ENCODE peak calls at places on chromosome 22, in seven cellular contexts. B is HCT116, X is K562, R is H1, K is SK-N-SH, U is HepG2, L is GM12878. Q is an unnamed sample.

GRCh38 chr22:42190274-42190673 is 59.7 kb upstream of the CYP2D6 start:
- DNase-seq in R (no peak), X (no peak), U (peak; percentile 70), L (no peak), K (no peak), B (no peak), Q (no peak)

GRCh38 chr22:42791721-42792452 is 65.2 kb downstream of the ARFGAP3 start:
- DNase-seq in R (no peak), U (no peak), X (no peak), L (no peak), K (no peak), B (no peak), Q (no peak)

GRCh38 chr22:39522567-39523300 is 2.4 kb downstream of the ATF4 start:
- DNase-seq in X (no peak), U (no peak), R (no peak), B (no peak), L (no peak), K (peak; percentile 19), Q (no peak)

GRCh38 chr22:44304354-44304753 is 8.4 kb downstream of the SHISAL1 start:
- DNase-seq in B (no peak), U (no peak), X (no peak), R (no peak), L (no peak), K (no peak), Q (no peak)

GRCh38 chr22:29715240-29715639 is 4.6 kb upstream of the CABP7 start:
- DNase-seq in R (no peak), U (no peak), X (no peak), B (no peak), L (no peak), K (peak; percentile 62), Q (no peak)

GRCh38 chr22:42747701-42748513 is 27.2 kb upstream of the A4GALT start:
- DNase-seq in K (no peak), U (peak; percentile 74), R (no peak), X (no peak), L (no peak), B (no peak), Q (no peak)

GRCh38 chr22:39239561-39240423 is 5.0 kb downstream of the PDGFB start:
- DNase-seq in U (no peak), K (no peak), B (no peak), X (no peak), L (no peak), R (no peak), Q (no peak)

GRCh38 chr22:29704528-29705285 is 15.1 kb upstream of the CABP7 start:
- DNase-seq in K (peak; percentile 89), B (no peak), L (no peak), R (no peak), X (no peak), U (peak; percentile 83), Q (no peak)

GRCh38 chr22:28710889-28711285 is 30.7 kb downstream of the CHEK2 start:
- DNase-seq in U (no peak), L (no peak), B (no peak), X (no peak), K (peak; percentile 34), R (no peak), Q (no peak)

GRCh38 chr22:18133452-18133851 is 16.5 kb upstream of the USP18 start:
- DNase-seq in X (no peak), R (no peak), L (no peak), K (no peak), B (no peak), U (no peak), Q (peak; percentile 51)

GRCh38 chr22:38148252-38148651 is 33.4 kb downstream of the PLA2G6 start:
- DNase-seq in B (peak; percentile 39), L (no peak), K (no peak), X (no peak), R (no peak), U (no peak), Q (no peak)

GRCh38 chr22:39236321-39237275 is 8.2 kb downstream of the PDGFB start:
- DNase-seq in B (no peak), K (no peak), X (peak; percentile 77), L (peak; percentile 67), R (no peak), U (no peak), Q (no peak)

GRCh38 chr22:37855462-37855861 is 6.2 kb downstream of the EIF3L start:
- DNase-seq in L (no peak), R (no peak), B (no peak), X (no peak), U (no peak), K (no peak), Q (no peak)

DNA sequence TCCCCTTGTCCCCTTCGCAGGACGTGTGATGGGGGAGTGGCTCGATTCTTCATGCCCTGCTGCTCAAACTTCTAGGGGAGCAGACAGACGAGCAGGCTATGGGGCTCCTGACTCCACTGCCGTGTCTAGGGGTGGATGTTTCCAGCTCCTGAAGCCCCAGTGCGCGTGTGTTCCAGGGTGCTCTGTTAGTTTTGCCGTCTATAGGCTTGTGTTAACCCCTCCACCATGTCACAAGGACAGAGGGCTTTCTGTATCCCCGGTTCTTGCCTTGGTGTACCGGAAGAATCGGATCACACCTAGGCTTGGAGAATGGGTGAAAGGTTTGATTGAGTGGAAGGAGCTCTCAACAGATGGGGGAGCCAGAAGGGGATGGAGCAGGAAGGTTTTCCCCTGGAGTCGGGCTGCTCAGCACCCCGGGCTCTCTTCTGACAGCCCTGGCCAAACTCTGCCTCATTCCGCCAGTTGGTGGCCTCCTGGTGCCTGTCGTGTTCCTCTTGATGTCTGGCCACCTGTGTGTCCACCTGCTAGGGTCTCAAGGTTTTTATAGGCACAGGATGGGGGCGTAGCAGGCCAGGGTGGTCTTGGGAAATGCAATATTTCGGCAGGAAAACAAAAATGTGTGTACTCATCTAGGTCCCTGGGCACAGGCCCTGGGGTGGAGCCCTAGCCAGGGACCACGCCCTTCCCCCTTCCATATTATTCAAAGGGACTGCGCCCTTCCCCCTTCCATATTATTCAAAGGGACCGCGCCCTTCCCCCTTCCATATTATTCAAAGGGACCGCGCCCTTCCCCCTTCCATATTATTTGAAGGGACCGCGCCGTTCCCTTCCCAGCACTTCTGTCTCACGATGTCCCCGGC is 810.5 kb downstream of the BRD1 start:
- DNase-seq in X (no peak), R (no peak), L (no peak), B (no peak), U (no peak), K (no peak), Q (no peak)
- TF ChIP-seq JUND in X (no peak), R (no peak), L (no peak), B (no peak), U (no peak), K (no peak), Q (no peak)

DNA sequence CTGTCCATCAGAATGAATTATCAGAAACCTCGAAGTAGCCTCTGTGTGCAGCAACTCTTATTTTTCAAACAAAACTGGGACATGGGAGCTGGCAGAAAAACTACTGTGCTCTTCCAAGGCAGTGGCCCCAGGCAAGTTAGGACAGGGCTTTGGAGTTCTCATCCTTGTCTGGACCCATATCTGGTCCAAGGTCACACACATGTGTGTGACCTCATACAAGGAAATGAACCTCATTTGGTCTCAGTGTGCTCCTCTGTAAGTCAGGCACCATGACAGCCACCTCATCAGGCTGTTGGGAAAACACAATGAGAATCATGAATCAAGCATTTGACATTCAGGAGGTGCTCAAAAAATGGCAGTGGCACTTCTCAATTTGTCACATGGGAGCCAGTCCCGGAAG is 25.8 kb downstream of the LARGE1 start:
- DNase-seq in R (no peak), U (peak; percentile 34), K (no peak), L (no peak), X (no peak), B (no peak), Q (peak; percentile 13)
- TF ChIP-seq JUND in R (no peak), U (no peak), K (no peak), L (no peak), X (no peak), B (no peak), Q (no peak)

GRCh38 chr22:21860640-21861039 is 6.8 kb downstream of the MAPK1 start:
- DNase-seq in R (no peak), K (no peak), X (no peak), L (no peak), U (no peak), B (no peak), Q (no peak)

GRCh38 chr22:21858025-21858764 is 9.2 kb downstream of the MAPK1 start:
- DNase-seq in X (no peak), K (no peak), R (no peak), U (no peak), L (no peak), B (no peak), Q (no peak)

GRCh38 chr22:21861856-21862255 is 5.6 kb downstream of the MAPK1 start:
- DNase-seq in B (no peak), L (no peak), U (no peak), R (no peak), X (no peak), K (no peak), Q (no peak)

GRCh38 chr22:21862386-21863242 is 4.8 kb downstream of the MAPK1 start:
- DNase-seq in K (no peak), B (no peak), U (no peak), R (no peak), X (peak; percentile 68), L (no peak), Q (no peak)

GRCh38 chr22:21861290-21861848 is 6.1 kb downstream of the MAPK1 start:
- DNase-seq in R (no peak), L (no peak), B (no peak), U (no peak), K (no peak), X (no peak), Q (no peak)
- TF ChIP-seq JUND in R (no peak), L (no peak), B (no peak), U (no peak), K (no peak), X (no peak), Q (no peak)

DNA sequence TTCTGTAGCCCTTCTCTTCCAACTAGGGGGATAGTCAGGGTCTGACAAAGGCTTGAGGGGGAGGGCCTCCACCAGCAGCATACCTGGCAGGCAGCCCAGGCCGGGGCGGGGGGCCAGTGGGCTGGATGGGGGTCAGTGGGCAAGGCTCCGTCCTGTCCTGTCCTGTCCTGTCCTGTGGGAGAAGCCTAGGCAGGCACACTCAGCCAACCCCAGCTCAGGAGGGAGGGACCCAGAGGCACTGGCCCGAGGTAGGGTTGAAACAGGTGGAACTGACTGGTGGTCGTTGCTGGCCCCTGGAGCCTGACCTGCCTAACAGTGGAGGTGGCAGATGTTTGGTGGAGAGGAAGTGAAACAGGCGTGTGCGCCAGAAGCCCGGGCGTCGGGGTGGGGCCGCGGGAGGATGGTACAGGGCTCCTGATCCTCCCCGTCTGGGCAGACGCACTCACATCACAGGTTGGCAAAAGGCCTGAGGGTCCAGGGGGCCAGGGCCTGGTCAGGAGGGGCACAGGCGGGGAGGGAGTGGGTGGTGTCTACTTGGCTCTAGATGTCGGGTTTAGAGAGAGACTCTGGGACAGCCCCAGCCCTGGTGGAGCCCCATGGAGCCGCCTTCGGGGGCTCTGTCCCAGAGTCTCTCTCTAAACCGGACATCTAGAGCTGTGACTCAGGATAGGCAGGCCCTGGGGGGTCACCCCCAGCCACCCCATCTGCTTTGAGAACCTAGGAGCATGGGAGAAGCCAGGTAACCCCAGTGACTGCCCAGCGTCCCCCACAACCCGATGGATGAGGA is 32.5 kb upstream of the GRAMD4 start:
- DNase-seq in B (no peak), X (no peak), U (no peak), L (peak; percentile 35), R (no peak), K (peak; percentile 71), Q (no peak)
- TF ChIP-seq JUND in B (no peak), X (no peak), U (no peak), L (no peak), R (no peak), K (no peak), Q (no peak)

GRCh38 chr22:19820880-19821522 is 33.7 kb downstream of the GNB1L start:
- DNase-seq in K (peak; percentile 47), L (no peak), B (no peak), R (no peak), U (no peak), X (no peak), Q (no peak)
- TF ChIP-seq JUND in K (no peak), L (no peak), B (no peak), R (no peak), U (no peak), X (no peak), Q (no peak)

Q was measured in T47D.